ENCODE peak calls at places on chromosomes 16 and 17, in ten cellular contexts. One of them, this sample, is unnamed.

GRCh38 chr17:15651583-15652110 is 32.1 kb upstream of the FBXW10B start:
- DNase-seq in prostate gland: peak
- DNase-seq in stomach: peak
- DNase-seq in HCT116: peak
- DNase-seq in spleen: peak
- DNase-seq in transverse colon: peak
- DNase-seq in upper lobe of left lung: peak
- DNase-seq in HepG2: peak
- DNase-seq in endothelial cell of umbilical vein: peak
- DNase-seq in H1: peak
- DNase-seq in this sample: peak

GRCh38 chr16:31880322-31880979 is 6.8 kb downstream of the ZNF267 start:
- DNase-seq in prostate gland: no peak
- DNase-seq in stomach: no peak
- DNase-seq in HCT116: no peak
- DNase-seq in spleen: no peak
- DNase-seq in transverse colon: no peak
- DNase-seq in upper lobe of left lung: no peak
- DNase-seq in HepG2: no peak
- DNase-seq in endothelial cell of umbilical vein: peak
- DNase-seq in H1: no peak
- DNase-seq in this sample: no peak

GRCh38 chr17:9513266-9513665 is 62.4 kb downstream of the STX8 start:
- DNase-seq in prostate gland: no peak
- DNase-seq in stomach: no peak
- DNase-seq in HCT116: no peak
- DNase-seq in spleen: no peak
- DNase-seq in transverse colon: no peak
- DNase-seq in upper lobe of left lung: no peak
- DNase-seq in HepG2: no peak
- DNase-seq in endothelial cell of umbilical vein: no peak
- DNase-seq in H1: no peak
- DNase-seq in this sample: no peak

GRCh38 chr17:17186051-17186450 is 20.1 kb downstream of the PLD6 start:
- DNase-seq in prostate gland: peak
- DNase-seq in stomach: peak
- DNase-seq in HCT116: no peak
- DNase-seq in spleen: no peak
- DNase-seq in transverse colon: no peak
- DNase-seq in upper lobe of left lung: no peak
- DNase-seq in HepG2: no peak
- DNase-seq in endothelial cell of umbilical vein: no peak
- DNase-seq in H1: no peak
- DNase-seq in this sample: peak

GRCh38 chr17:74968361-74968780 is 4.2 kb downstream of the HID1 start:
- DNase-seq in prostate gland: no peak
- DNase-seq in stomach: peak
- DNase-seq in HCT116: no peak
- DNase-seq in spleen: no peak
- DNase-seq in transverse colon: peak
- DNase-seq in upper lobe of left lung: no peak
- DNase-seq in HepG2: no peak
- DNase-seq in endothelial cell of umbilical vein: no peak
- DNase-seq in H1: no peak
- DNase-seq in this sample: peak

GRCh38 chr16:14172200-14172805 is 101.2 kb downstream of the MRTFB start:
- DNase-seq in prostate gland: no peak
- DNase-seq in stomach: no peak
- DNase-seq in HCT116: no peak
- DNase-seq in spleen: no peak
- DNase-seq in transverse colon: no peak
- DNase-seq in upper lobe of left lung: no peak
- DNase-seq in HepG2: peak
- DNase-seq in endothelial cell of umbilical vein: no peak
- DNase-seq in H1: no peak
- DNase-seq in this sample: no peak

GRCh38 chr17:73782641-73783381 is 138.6 kb upstream of the SDK2 start:
- DNase-seq in prostate gland: no peak
- DNase-seq in stomach: no peak
- DNase-seq in HCT116: peak
- DNase-seq in spleen: no peak
- DNase-seq in transverse colon: peak
- DNase-seq in upper lobe of left lung: no peak
- DNase-seq in HepG2: no peak
- DNase-seq in endothelial cell of umbilical vein: no peak
- DNase-seq in H1: no peak
- DNase-seq in this sample: no peak

GRCh38 chr17:40110026-40110425 is 9.6 kb upstream of the NR1D1 start:
- DNase-seq in prostate gland: no peak
- DNase-seq in stomach: no peak
- DNase-seq in HCT116: no peak
- DNase-seq in spleen: no peak
- DNase-seq in transverse colon: no peak
- DNase-seq in upper lobe of left lung: no peak
- DNase-seq in HepG2: no peak
- DNase-seq in endothelial cell of umbilical vein: peak
- DNase-seq in H1: no peak
- DNase-seq in this sample: no peak

GRCh38 chr16:27657811-27658210 is 107.9 kb downstream of the KATNIP start:
- DNase-seq in prostate gland: no peak
- DNase-seq in stomach: no peak
- DNase-seq in HCT116: no peak
- DNase-seq in spleen: no peak
- DNase-seq in transverse colon: no peak
- DNase-seq in upper lobe of left lung: no peak
- DNase-seq in HepG2: no peak
- DNase-seq in endothelial cell of umbilical vein: no peak
- DNase-seq in H1: no peak
- DNase-seq in this sample: no peak

GRCh38 chr16:11315499-11315898 is 29.8 kb upstream of the RMI2 start:
- DNase-seq in prostate gland: no peak
- DNase-seq in stomach: no peak
- DNase-seq in HCT116: no peak
- DNase-seq in spleen: no peak
- DNase-seq in transverse colon: no peak
- DNase-seq in upper lobe of left lung: no peak
- DNase-seq in HepG2: no peak
- DNase-seq in endothelial cell of umbilical vein: no peak
- DNase-seq in H1: peak
- DNase-seq in this sample: no peak

GRCh38 chr17:40596261-40596919 is 31.1 kb upstream of the CCR7 start:
- DNase-seq in prostate gland: no peak
- DNase-seq in stomach: no peak
- DNase-seq in HCT116: peak
- DNase-seq in spleen: no peak
- DNase-seq in transverse colon: no peak
- DNase-seq in upper lobe of left lung: no peak
- DNase-seq in HepG2: peak
- DNase-seq in endothelial cell of umbilical vein: no peak
- DNase-seq in H1: no peak
- DNase-seq in this sample: no peak

GRCh38 chr17:32596666-32597065 is 109.9 kb downstream of the CDK5R1 start:
- DNase-seq in prostate gland: no peak
- DNase-seq in stomach: no peak
- DNase-seq in HCT116: no peak
- DNase-seq in spleen: no peak
- DNase-seq in transverse colon: no peak
- DNase-seq in upper lobe of left lung: no peak
- DNase-seq in HepG2: no peak
- DNase-seq in endothelial cell of umbilical vein: no peak
- DNase-seq in H1: no peak
- DNase-seq in this sample: no peak

GRCh38 chr17:48103379-48103715 is 2.1 kb upstream of the CBX1 start:
- DNase-seq in prostate gland: no peak
- DNase-seq in stomach: no peak
- DNase-seq in HCT116: no peak
- DNase-seq in spleen: peak
- DNase-seq in transverse colon: no peak
- DNase-seq in upper lobe of left lung: no peak
- DNase-seq in HepG2: no peak
- DNase-seq in endothelial cell of umbilical vein: no peak
- DNase-seq in H1: no peak
- DNase-seq in this sample: no peak

GRCh38 chr16:4515611-4516233 is 22.9 kb downstream of the CDIP1 start:
- DNase-seq in prostate gland: no peak
- DNase-seq in stomach: no peak
- DNase-seq in HCT116: no peak
- DNase-seq in spleen: peak
- DNase-seq in transverse colon: no peak
- DNase-seq in upper lobe of left lung: no peak
- DNase-seq in HepG2: no peak
- DNase-seq in endothelial cell of umbilical vein: peak
- DNase-seq in H1: no peak
- DNase-seq in this sample: no peak

DNA sequence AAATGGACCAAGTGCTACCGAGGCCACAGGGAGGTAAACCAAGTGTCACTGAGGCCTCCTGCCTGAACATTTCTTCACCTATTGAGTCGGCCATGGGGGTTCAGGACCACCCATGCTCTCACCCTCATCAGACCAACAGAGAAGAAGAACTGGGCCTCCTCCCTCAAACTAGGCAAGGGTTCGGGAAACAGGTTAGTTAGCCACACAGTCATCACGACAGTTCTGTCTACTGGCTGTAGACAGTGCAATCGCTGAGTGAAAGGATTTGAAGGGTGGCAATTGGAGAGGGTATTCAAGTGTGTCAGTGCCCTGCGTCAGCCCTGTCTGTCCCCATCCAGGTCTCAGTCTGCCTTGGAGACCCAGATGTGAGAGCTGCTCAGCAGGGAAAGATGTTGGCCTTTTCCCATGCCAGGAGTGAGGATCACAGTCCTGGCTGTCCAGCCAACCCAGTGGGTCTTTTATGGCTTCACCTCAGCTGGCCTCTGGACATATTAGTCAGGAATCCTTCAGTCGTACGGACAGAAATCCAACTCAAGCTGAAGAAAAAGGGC is 19.9 kb downstream of the TBX2 start:
- DNase-seq in prostate gland: no peak
- DNase-seq in stomach: no peak
- DNase-seq in HCT116: no peak
- DNase-seq in spleen: no peak
- DNase-seq in transverse colon: no peak
- DNase-seq in upper lobe of left lung: no peak
- DNase-seq in HepG2: no peak
- DNase-seq in endothelial cell of umbilical vein: no peak
- DNase-seq in H1: no peak
- DNase-seq in this sample: no peak
- TF ChIP-seq POLR2AphosphoS5 in prostate gland: no peak
- TF ChIP-seq POLR2AphosphoS5 in stomach: no peak
- TF ChIP-seq POLR2AphosphoS5 in HCT116: no peak
- TF ChIP-seq POLR2AphosphoS5 in spleen: no peak
- TF ChIP-seq POLR2AphosphoS5 in transverse colon: no peak
- TF ChIP-seq POLR2AphosphoS5 in upper lobe of left lung: no peak
- TF ChIP-seq POLR2AphosphoS5 in HepG2: no peak
- TF ChIP-seq POLR2AphosphoS5 in endothelial cell of umbilical vein: no peak
- TF ChIP-seq POLR2AphosphoS5 in H1: no peak
- TF ChIP-seq POLR2AphosphoS5 in this sample: no peak

DNA sequence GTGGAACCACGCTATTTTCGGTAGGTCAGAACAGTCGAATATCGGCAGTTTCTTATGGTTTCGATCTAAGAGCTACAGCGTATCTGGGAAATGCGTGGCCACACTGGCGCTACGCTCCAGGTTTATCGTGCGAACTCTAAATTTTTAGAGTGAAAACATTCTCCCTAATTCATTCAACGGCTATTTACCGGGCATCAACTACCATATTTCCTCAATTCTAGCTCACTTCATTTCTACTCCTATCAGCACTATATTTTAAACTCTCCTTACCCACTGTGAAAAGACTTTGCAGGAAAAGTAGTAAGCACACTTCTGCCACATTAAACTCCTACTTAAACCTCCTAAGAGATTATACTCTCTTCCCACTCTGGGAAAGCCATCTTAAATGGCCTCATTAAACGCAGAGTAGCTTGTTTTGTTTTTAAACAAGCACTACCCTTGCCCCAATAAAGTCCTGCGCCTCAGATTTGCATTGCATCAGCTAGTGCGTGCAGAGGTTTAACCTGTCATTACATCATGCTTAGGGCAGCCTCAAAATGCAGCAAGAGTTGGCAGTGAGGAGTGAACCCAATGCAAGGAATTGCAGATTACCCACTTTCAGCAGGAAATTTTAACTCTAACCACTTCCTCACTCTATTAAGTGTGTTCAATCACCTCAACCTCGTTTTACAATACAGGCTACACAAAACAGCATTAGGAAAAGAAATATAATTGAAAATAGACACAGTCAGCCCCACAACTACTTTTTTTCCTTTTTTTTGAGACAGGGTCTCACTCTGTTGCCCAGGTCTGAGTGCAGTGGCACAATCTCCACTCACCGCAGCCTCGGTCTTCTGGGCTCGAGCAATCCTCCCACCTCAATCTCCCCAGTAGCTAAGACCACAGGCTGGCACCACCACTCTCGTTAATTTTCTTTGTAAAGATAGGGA is 18.8 kb downstream of the SIAH1 start:
- DNase-seq in prostate gland: peak
- DNase-seq in stomach: peak
- DNase-seq in HCT116: peak
- DNase-seq in spleen: no peak
- DNase-seq in transverse colon: peak
- DNase-seq in upper lobe of left lung: no peak
- DNase-seq in HepG2: peak
- DNase-seq in endothelial cell of umbilical vein: peak
- DNase-seq in H1: no peak
- DNase-seq in this sample: no peak
- TF ChIP-seq POLR2A in prostate gland: no peak
- TF ChIP-seq POLR2A in stomach: no peak
- TF ChIP-seq POLR2A in HCT116: peak
- TF ChIP-seq POLR2A in spleen: no peak
- TF ChIP-seq POLR2A in transverse colon: no peak
- TF ChIP-seq POLR2A in upper lobe of left lung: peak
- TF ChIP-seq POLR2A in HepG2: no peak
- TF ChIP-seq POLR2A in endothelial cell of umbilical vein: no peak
- TF ChIP-seq POLR2A in H1: peak
- TF ChIP-seq POLR2A in this sample: no peak

DNA sequence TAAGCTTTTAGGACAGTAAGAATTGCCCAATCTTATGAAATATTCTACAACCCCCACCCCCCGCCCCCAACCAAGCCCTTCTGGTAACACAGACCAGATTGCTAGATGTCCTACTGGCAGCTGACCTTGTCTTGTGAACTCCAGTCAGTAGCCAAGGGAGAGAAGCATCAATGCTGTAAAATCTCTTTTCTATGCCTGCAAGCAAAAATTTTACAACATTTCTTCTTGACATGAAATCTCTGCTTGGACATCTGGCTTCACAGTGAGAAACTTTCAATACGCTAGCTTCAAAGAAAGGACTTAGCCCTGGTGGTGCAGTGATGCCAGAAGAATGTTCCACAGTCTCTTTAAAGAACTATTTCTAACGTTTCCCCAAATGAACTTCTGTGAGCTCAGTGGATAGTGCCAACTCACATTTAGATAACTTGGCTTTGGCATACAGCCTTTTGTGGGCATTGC is 169.3 kb upstream of the AXIN2 start:
- DNase-seq in prostate gland: no peak
- DNase-seq in stomach: no peak
- DNase-seq in HCT116: no peak
- DNase-seq in spleen: no peak
- DNase-seq in transverse colon: no peak
- DNase-seq in upper lobe of left lung: no peak
- DNase-seq in HepG2: no peak
- DNase-seq in endothelial cell of umbilical vein: no peak
- DNase-seq in H1: no peak
- DNase-seq in this sample: no peak
- TF ChIP-seq POLR2AphosphoS5 in prostate gland: no peak
- TF ChIP-seq POLR2AphosphoS5 in stomach: no peak
- TF ChIP-seq POLR2AphosphoS5 in HCT116: no peak
- TF ChIP-seq POLR2AphosphoS5 in spleen: no peak
- TF ChIP-seq POLR2AphosphoS5 in transverse colon: peak
- TF ChIP-seq POLR2AphosphoS5 in upper lobe of left lung: no peak
- TF ChIP-seq POLR2AphosphoS5 in HepG2: no peak
- TF ChIP-seq POLR2AphosphoS5 in endothelial cell of umbilical vein: no peak
- TF ChIP-seq POLR2AphosphoS5 in H1: no peak
- TF ChIP-seq POLR2AphosphoS5 in this sample: no peak

GRCh38 chr16:86455609-86456008 is 54.7 kb upstream of the FOXF1 start:
- DNase-seq in prostate gland: no peak
- DNase-seq in stomach: no peak
- DNase-seq in HCT116: no peak
- DNase-seq in spleen: no peak
- DNase-seq in transverse colon: no peak
- DNase-seq in upper lobe of left lung: no peak
- DNase-seq in HepG2: no peak
- DNase-seq in endothelial cell of umbilical vein: no peak
- DNase-seq in H1: no peak
- DNase-seq in this sample: no peak
- TF ChIP-seq POLR2A in prostate gland: no peak
- TF ChIP-seq POLR2A in stomach: no peak
- TF ChIP-seq POLR2A in HCT116: no peak
- TF ChIP-seq POLR2A in spleen: no peak
- TF ChIP-seq POLR2A in transverse colon: no peak
- TF ChIP-seq POLR2A in upper lobe of left lung: no peak
- TF ChIP-seq POLR2A in HepG2: no peak
- TF ChIP-seq POLR2A in endothelial cell of umbilical vein: no peak
- TF ChIP-seq POLR2A in H1: no peak
- TF ChIP-seq POLR2A in this sample: no peak